ENCODE peak calls at places on chromosomes 7 and 10, in four cellular contexts. Y is GM12891, A is GM12878, B is K562. N is an unnamed sample.

GRCh38 chr7:34320926-34321609 is 336.9 kb upstream of the NPSR1 start:
- DNase-seq in Y (peak), B (peak), A (peak), N (peak)

GRCh38 chr10:44895280-44895679 is 15.9 kb upstream of the TMEM72 start:
- DNase-seq in B (no peak), Y (no peak), A (no peak), N (no peak)

GRCh38 chr7:12297709-12298108 is 86.6 kb downstream of the TMEM106B start:
- DNase-seq in A (no peak), Y (no peak), B (no peak), N (no peak)

GRCh38 chr10:70785190-70785589 is at the start of gene TBATA:
- DNase-seq in Y (no peak), B (no peak), A (no peak), N (no peak)

GRCh38 chr7:105199372-105199771 is 185.4 kb downstream of the KMT2E start:
- DNase-seq in Y (no peak), A (no peak), B (no peak), N (no peak)

GRCh38 chr7:120280743-120281142 is 7.8 kb downstream of the KCND2 start:
- DNase-seq in A (no peak), B (no peak), Y (no peak), N (no peak)

GRCh38 chr10:33808475-33808874 is 474.0 kb upstream of the NRP1 start:
- DNase-seq in B (no peak), Y (no peak), A (no peak), N (no peak)

GRCh38 chr10:79387466-79387973 is 40.3 kb downstream of the PPIF start:
- DNase-seq in A (no peak), B (peak), Y (peak), N (no peak)

GRCh38 chr7:30168800-30169584 is 34.2 kb downstream of the MTURN start:
- DNase-seq in B (no peak), A (no peak), Y (no peak), N (no peak)

GRCh38 chr7:43905954-43906326 is 456 bp downstream of the URGCP start:
- DNase-seq in A (no peak), Y (peak), B (peak), N (peak)

GRCh38 chr7:18753972-18754610 is 258.5 kb downstream of the HDAC9 start:
- DNase-seq in A (no peak), Y (no peak), B (no peak), N (no peak)

GRCh38 chr7:47337531-47337930 is 244.4 kb downstream of the TNS3 start:
- DNase-seq in B (no peak), A (peak), Y (no peak), N (no peak)

GRCh38 chr7:131829911-131830310 is 273.5 kb upstream of the PODXL start:
- DNase-seq in A (no peak), Y (no peak), B (no peak), N (no peak)

GRCh38 chr7:151773795-151774194 is 103.1 kb downstream of the PRKAG2 start:
- DNase-seq in Y (no peak), A (no peak), B (no peak), N (no peak)
- TF ChIP-seq SPI1 in Y (no peak), A (no peak), B (no peak), N (no peak)

DNA sequence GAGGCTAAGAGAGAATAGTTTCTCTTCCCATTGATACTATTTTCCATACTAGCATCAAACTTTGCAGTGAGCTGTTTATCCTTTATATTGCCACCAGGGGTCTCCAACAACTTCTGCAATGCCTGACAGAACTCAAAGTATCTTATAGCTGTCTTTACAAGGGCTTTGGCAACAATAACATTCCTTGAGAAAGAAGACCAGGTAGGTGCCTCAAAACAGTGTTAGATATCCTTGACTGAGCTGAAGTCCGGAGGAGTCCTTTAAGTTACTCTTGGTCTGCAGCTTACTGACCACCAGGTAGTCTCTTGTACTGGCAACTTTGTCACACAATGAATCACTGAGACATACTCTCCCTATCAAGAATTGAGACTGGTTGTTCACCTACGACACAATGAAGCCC is 30.0 kb upstream of the TES start:
- DNase-seq in A (no peak), B (peak), Y (peak), N (no peak)
- TF ChIP-seq SPI1 in A (no peak), B (no peak), Y (no peak), N (no peak)

GRCh38 chr7:1580422-1581030 is 10.7 kb upstream of the PSMG3 start:
- DNase-seq in A (no peak), Y (no peak), B (no peak), N (no peak)

GRCh38 chr7:1576521-1577253 is 6.9 kb upstream of the PSMG3 start:
- DNase-seq in B (no peak), A (no peak), Y (no peak), N (no peak)

GRCh38 chr7:1575809-1576208 is 6.0 kb upstream of the PSMG3 start:
- DNase-seq in B (no peak), Y (no peak), A (no peak), N (no peak)

GRCh38 chr7:1578513-1578912 is 8.7 kb upstream of the PSMG3 start:
- DNase-seq in A (no peak), B (no peak), Y (no peak), N (no peak)

DNA sequence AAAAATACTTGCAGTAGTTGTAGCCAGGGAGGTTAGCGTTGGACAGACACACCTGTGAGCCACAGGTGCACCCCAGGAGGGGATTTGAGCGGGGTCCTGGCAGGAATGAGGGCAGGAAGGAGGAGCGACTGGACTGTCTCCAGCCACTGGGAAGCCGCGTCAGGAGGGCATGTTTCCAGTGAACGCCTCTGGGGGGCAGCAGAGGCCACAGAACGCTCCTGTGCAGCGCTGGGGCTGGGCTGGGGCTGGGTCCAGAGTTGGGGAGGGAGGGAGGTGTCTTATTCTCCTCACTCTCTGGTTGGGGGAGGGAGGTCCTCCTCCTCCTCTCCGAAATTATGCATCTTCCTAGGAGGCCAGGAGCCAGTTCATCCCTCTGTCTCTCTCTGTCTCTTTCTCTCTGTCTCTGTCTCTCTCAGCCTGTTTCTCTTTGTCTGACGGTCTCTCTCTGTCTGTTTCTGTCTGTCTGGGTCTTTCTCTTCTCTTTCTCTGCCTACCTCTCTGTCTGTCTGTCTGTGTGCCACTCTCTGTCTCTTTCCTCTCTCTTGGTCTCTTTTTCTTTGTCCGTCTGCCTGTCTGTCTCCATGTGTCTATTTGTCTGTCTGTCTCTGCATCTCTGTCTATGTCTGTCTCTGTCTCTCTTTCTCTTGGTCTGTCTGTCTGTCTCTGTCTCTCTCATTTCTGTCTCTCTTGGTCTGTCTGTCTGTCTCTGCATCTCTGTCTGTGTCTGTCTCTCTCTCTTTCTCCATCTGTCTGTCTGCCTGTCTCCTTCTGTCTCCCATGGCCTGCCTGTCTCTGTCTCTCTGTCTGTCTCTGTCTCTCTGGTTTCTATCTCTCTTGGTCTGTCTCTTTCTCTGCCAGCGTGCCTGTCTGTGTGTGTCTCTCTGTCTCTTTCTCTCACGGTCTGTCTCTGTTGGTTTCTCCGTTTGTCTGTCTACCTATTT is 9.9 kb upstream of the PSMG3 start:
- DNase-seq in A (no peak), Y (peak), B (peak), N (peak)
- TF ChIP-seq SPI1 in A (no peak), Y (no peak), B (no peak), N (no peak)

DNA sequence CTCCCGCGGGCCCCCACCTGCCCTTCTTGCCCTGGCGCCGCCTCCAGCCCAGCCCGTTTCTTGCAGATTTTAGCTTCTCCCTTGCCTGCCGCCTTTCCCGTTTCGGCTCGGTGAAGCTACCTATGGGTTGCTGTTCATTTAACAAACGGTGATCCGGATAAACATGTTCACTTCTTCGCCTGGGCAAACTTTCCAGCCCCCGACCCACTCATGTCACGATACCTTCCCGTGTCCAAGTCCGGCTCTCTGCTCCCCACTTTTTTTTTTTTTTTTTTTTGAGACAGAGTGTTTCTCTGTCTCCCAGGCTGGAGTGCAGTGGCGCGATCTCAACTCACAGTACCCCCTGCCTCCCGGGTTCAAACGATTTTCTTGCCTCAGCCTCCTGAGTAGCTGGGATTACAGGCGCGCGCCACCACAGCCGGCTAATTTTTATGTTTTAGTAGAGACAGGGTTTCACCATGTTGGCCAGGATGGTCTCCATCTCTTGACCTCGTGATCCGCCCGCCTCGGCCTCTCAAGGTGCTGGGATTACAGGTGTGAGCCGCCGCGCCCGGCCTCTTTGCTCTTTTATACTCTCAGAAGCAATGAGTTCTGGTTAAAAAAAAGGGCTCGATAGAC is 959 bp upstream of the ZNF438 start:
- DNase-seq in B (no peak), A (no peak), Y (no peak), N (no peak)
- TF ChIP-seq SPI1 in B (no peak), A (no peak), Y (no peak), N (no peak)

DNA sequence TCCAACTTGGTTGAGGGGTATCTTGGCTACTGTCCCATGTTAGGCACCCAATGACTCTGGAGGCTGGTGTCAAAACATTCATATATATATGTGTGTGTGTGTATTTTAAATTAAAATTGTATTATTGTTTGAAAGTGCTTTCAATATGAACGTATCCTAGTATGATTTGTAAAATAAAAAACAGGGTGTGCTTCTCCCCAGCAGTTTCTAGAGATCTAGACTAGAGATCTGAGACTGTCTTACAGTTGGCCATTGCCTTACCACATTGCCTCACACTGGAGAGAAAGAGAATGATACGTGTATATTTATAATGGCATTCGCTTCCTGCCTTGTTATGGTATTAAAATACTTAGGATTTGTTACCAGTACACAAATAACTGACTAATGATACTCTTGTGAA is 1.2 kb downstream of the BAG3 start:
- DNase-seq in B (peak), Y (no peak), A (no peak), N (no peak)
- TF ChIP-seq SPI1 in B (no peak), Y (no peak), A (no peak), N (no peak)

GRCh38 chr10:9158675-9159074 is 1104.2 kb downstream of the GATA3 start:
- DNase-seq in B (no peak), Y (no peak), A (no peak), N (no peak)
- TF ChIP-seq SPI1 in B (no peak), Y (no peak), A (no peak), N (no peak)

DNA sequence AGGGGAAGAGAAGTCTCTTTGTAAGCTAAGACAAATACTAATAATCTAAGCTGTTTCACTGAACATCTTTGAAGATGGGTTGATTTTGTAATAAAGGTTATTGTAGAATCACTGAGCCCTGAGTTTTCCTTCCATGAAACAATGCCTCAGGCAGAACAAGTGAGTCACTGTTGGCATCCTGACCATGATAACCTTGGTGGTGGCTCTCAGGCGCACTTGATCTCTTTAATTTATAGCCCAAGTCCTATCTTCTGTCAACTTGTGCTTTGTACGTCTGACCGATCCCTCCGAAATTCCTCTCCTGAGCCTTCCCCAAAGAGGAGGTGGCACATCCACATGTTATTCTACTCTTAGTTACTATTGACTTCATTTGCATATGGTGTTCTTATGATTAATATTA is 812.9 kb downstream of the REEP3 start:
- DNase-seq in Y (no peak), B (no peak), A (no peak), N (no peak)
- TF ChIP-seq SPI1 in Y (no peak), B (no peak), A (no peak), N (no peak)

GRCh38 chr7:64494912-64495461 is 67.9 kb downstream of the ZNF680 start:
- DNase-seq in Y (no peak), B (no peak), A (no peak), N (no peak)
- TF ChIP-seq SPI1 in Y (no peak), B (no peak), A (no peak), N (no peak)